ENCODE peak calls at places on chromosome 5, in seven cellular contexts. Y is coronary artery, J is RWPE1, X is lower lobe of right lung, G is lower leg skin, D is dorsolateral prefrontal cortex, Z is left cardiac atrium. C is an unnamed sample.

GRCh38 chr5:76475358-76475757 is 72.3 kb downstream of the IQGAP2 start:
- DNase-seq in Y (no peak), J (no peak), X (no peak), G (no peak), D (no peak), Z (no peak), C (no peak)

GRCh38 chr5:68180286-68181038 is 35.1 kb upstream of the PIK3R1 start:
- DNase-seq in Y (no peak), J (no peak), X (no peak), G (no peak), D (no peak), Z (no peak), C (no peak)

GRCh38 chr5:123164019-123164418 is 75.0 kb downstream of the PRDM6 start:
- DNase-seq in Y (no peak), J (no peak), X (no peak), G (no peak), D (no peak), Z (no peak), C (no peak)

GRCh38 chr5:19125956-19126713 is 861.9 kb downstream of the CDH18 start:
- DNase-seq in Y (no peak), J (peak; percentile 26), X (no peak), G (no peak), D (no peak), Z (no peak), C (no peak)

GRCh38 chr5:32713396-32714381 is 2.6 kb downstream of the NPR3 start:
- DNase-seq in Y (no peak), J (peak; percentile 57), X (peak; percentile 60), G (no peak), D (no peak), Z (peak; percentile 56), C (no peak)

GRCh38 chr5:13536921-13537320 is 407.6 kb downstream of the DNAH5 start:
- DNase-seq in Y (no peak), J (no peak), X (no peak), G (no peak), D (no peak), Z (no peak), C (no peak)

GRCh38 chr5:125310749-125311148 is 564.3 kb upstream of the ZNF608 start:
- DNase-seq in Y (no peak), J (no peak), X (no peak), G (no peak), D (no peak), Z (no peak), C (no peak)

GRCh38 chr5:89313044-89313443 is 430.1 kb upstream of the MEF2C start:
- DNase-seq in Y (no peak), J (peak; percentile 18), X (no peak), G (no peak), D (no peak), Z (peak; percentile 19), C (no peak)

GRCh38 chr5:154780128-154780527 is 25.0 kb downstream of the LARP1 start:
- DNase-seq in Y (no peak), J (no peak), X (no peak), G (no peak), D (no peak), Z (no peak), C (no peak)

GRCh38 chr5:110802998-110803397 is 64.2 kb downstream of the SLC25A46 start:
- DNase-seq in Y (no peak), J (no peak), X (no peak), G (no peak), D (no peak), Z (no peak), C (no peak)

C was measured in right atrium auricular region.